ENCODE peak calls at places on chromosome 10, in four cellular contexts. F, T, J and H are unnamed samples.

GRCh38 chr10:11612004-11613001 is 853 bp upstream of the USP6NL start:
- DNase-seq in F (no peak), T (no peak), J (no peak), H (peak; percentile 55)

GRCh38 chr10:132836248-132836831 is 50.4 kb upstream of the NKX6-2 start:
- DNase-seq in F (no peak), T (no peak), J (peak; percentile 11), H (no peak)

GRCh38 chr10:12511651-12512050 is 162.3 kb downstream of the CAMK1D start:
- DNase-seq in F (no peak), T (no peak), J (no peak), H (no peak)

GRCh38 chr10:6669269-6669859 is 89.3 kb upstream of the PRKCQ start:
- DNase-seq in F (peak; percentile 55), T (no peak), J (peak; percentile 62), H (peak; percentile 75)

GRCh38 chr10:12995425-12995861 is 6.1 kb downstream of the CCDC3 start:
- DNase-seq in F (no peak), T (no peak), J (no peak), H (peak; percentile 51)

GRCh38 chr10:21031232-21031790 is 134.2 kb upstream of the NEBL start:
- DNase-seq in F (no peak), T (no peak), J (no peak), H (no peak)

GRCh38 chr10:12631216-12631615 is 281.9 kb downstream of the CAMK1D start:
- DNase-seq in F (no peak), T (no peak), J (no peak), H (no peak)

GRCh38 chr10:98402513-98402912 is 12.5 kb downstream of the PYROXD2 start:
- DNase-seq in F (no peak), T (no peak), J (no peak), H (no peak)

GRCh38 chr10:67549390-67549789 is 146.6 kb downstream of the CTNNA3 start:
- DNase-seq in F (no peak), T (no peak), J (peak; percentile 32), H (peak; percentile 12)

GRCh38 chr10:131710142-131710861 is 190.5 kb upstream of the PPP2R2D start:
- DNase-seq in F (no peak), T (no peak), J (no peak), H (no peak)

GRCh38 chr10:60894816-60895215 is 49.2 kb downstream of the RHOBTB1 start:
- DNase-seq in F (no peak), T (no peak), J (no peak), H (no peak)

GRCh38 chr10:111789821-111790220 is 393.7 kb downstream of the GPAM start:
- DNase-seq in F (no peak), T (no peak), J (no peak), H (no peak)

GRCh38 chr10:94292448-94293118 is 70.2 kb downstream of the NOC3L start:
- DNase-seq in F (no peak), T (no peak), J (peak; percentile 80), H (peak; percentile 60)

GRCh38 chr10:56370217-56371113 is 9.4 kb upstream of the ZWINT start:
- DNase-seq in F (no peak), T (no peak), J (no peak), H (no peak)

GRCh38 chr10:12667006-12667405 is 317.7 kb downstream of the CAMK1D start:
- DNase-seq in F (no peak), T (no peak), J (no peak), H (no peak)

GRCh38 chr10:7789390-7789789 is 1.4 kb downstream of the ATP5F1C start:
- DNase-seq in F (no peak), T (no peak), J (peak; percentile 54), H (peak; percentile 17)

GRCh38 chr10:12801214-12802087 is 200.1 kb downstream of the CCDC3 start:
- DNase-seq in F (no peak), T (no peak), J (no peak), H (peak; percentile 44)

GRCh38 chr10:47368431-47369180 is 15.5 kb downstream of the ZNF488 start:
- DNase-seq in F (no peak), T (no peak), J (no peak), H (no peak)

GRCh38 chr10:76185476-76186255 is 754.2 kb downstream of the LRMDA start:
- DNase-seq in F (no peak), T (no peak), J (peak; percentile 29), H (no peak)

GRCh38 chr10:130652544-130652943 is 516.4 kb downstream of the GLRX3 start:
- DNase-seq in F (no peak), T (no peak), J (no peak), H (no peak)

GRCh38 chr10:34449836-34450235 is 365.3 kb downstream of the PARD3 start:
- DNase-seq in F (no peak), T (no peak), J (peak; percentile 19), H (no peak)

GRCh38 chr10:80324086-80324485 is 32.5 kb downstream of the DYDC1 start:
- DNase-seq in F (no peak), T (no peak), J (peak; percentile 55), H (peak; percentile 12)

GRCh38 chr10:77635402-77636227 is 2.0 kb downstream of the KCNMA1 start:
- DNase-seq in F (no peak), T (no peak), J (peak; percentile 47), H (no peak)

GRCh38 chr10:87842776-87843497 is 20.4 kb downstream of the KLLN start:
- DNase-seq in F (no peak), T (no peak), J (peak; percentile 78), H (peak; percentile 84)

GRCh38 chr10:16449454-16449853 is 12.6 kb downstream of the PTER start:
- DNase-seq in F (no peak), T (no peak), J (no peak), H (no peak)

GRCh38 chr10:97888641-97889262 is 39.1 kb downstream of the GOLGA7B start:
- DNase-seq in F (no peak), T (no peak), J (peak; percentile 77), H (peak; percentile 54)